ENCODE peak calls at places on chromosomes 1 and 21, in four cellular contexts. C, V, K and U are unnamed samples.

GRCh38 chr1:167516404-167517388 is 1.6 kb downstream of the CD247 start:
- DNase-seq in V (no peak), K (no peak), C (no peak), U (no peak)

GRCh38 chr1:46805755-46806154 is 6.9 kb downstream of the CYP4B1 start:
- DNase-seq in K (no peak), C (no peak), V (no peak), U (no peak)

GRCh38 chr1:145982010-145982723 is 14.2 kb downstream of the TXNIP start:
- DNase-seq in C (no peak), K (no peak), V (no peak), U (no peak)

GRCh38 chr1:222877854-222878253 is 63.0 kb downstream of the DISP1 start:
- DNase-seq in V (no peak), C (no peak), K (no peak), U (no peak)

GRCh38 chr1:41626146-41626545 is 141.7 kb upstream of the EDN2 start:
- DNase-seq in C (no peak), K (no peak), V (no peak), U (no peak)

GRCh38 chr1:216700779-216701178 is 22.4 kb downstream of the ESRRG start:
- DNase-seq in C (no peak), V (no peak), K (peak), U (no peak)

GRCh38 chr1:183528577-183528976 is 56.3 kb downstream of the SMG7 start:
- DNase-seq in V (no peak), K (no peak), C (no peak), U (no peak)

GRCh38 chr1:114558548-114558947 is 22.9 kb downstream of the BCAS2 start:
- DNase-seq in K (no peak), C (no peak), V (no peak), U (no peak)

GRCh38 chr1:169186106-169186505 is 79.6 kb downstream of the ATP1B1 start:
- DNase-seq in C (no peak), V (no peak), K (no peak), U (no peak)

GRCh38 chr21:36499578-36500471 is 19.9 kb upstream of the CLDN14 start:
- DNase-seq in V (no peak), C (no peak), K (no peak), U (no peak)

GRCh38 chr21:34054259-34054658 is 19.1 kb upstream of the MRPS6 start:
- DNase-seq in V (no peak), K (no peak), C (no peak), U (no peak)

GRCh38 chr1:212791261-212791675 is 309 bp downstream of the NSL1 start:
- DNase-seq in C (no peak), V (no peak), K (no peak), U (no peak)

GRCh38 chr1:229376521-229376920 is 33.7 kb upstream of the CCSAP start:
- DNase-seq in V (no peak), C (no peak), K (no peak), U (no peak)

GRCh38 chr1:67713071-67713806 is 28.2 kb downstream of the GADD45A start:
- DNase-seq in V (no peak), C (no peak), K (no peak), U (no peak)

GRCh38 chr1:8661185-8662110 is 156.0 kb downstream of the RERE start:
- DNase-seq in C (no peak), V (peak), K (peak), U (no peak)

GRCh38 chr1:169483500-169483966 is 2.2 kb downstream of the SLC19A2 start:
- DNase-seq in K (no peak), V (no peak), C (no peak), U (no peak)

GRCh38 chr1:29033829-29034466 is 89.8 kb downstream of the TMEM200B start:
- DNase-seq in C (no peak), V (no peak), K (peak), U (no peak)

GRCh38 chr21:34845521-34846213 is 176.9 kb downstream of the CLIC6 start:
- DNase-seq in K (peak), V (no peak), C (no peak), U (no peak)

GRCh38 chr1:77044133-77044849 is 174.9 kb downstream of the PIGK start:
- DNase-seq in K (no peak), V (no peak), C (no peak), U (peak)

GRCh38 chr1:57586842-57587241 is 163.0 kb upstream of the DAB1 start:
- DNase-seq in C (no peak), V (no peak), K (no peak), U (no peak)

GRCh38 chr1:20709868-20710267 is 7.9 kb downstream of the KIF17 start:
- DNase-seq in C (no peak), K (no peak), V (no peak), U (no peak)

GRCh38 chr1:34590211-34590623 is 164.6 kb upstream of the GJB5 start:
- DNase-seq in K (no peak), C (no peak), V (no peak), U (peak)